ENCODE peak calls at places on chromosomes 5 and 9, in nine cellular contexts. X, N, O, E, T, Q, M, I and R are unnamed samples.

GRCh38 chr5:1931590-1932138 is 48.9 kb upstream of the IRX4 start:
- DNase-seq in X (no peak), N (no peak), O (no peak), E (no peak), T (no peak), Q (peak), M (no peak), I (no peak), R (no peak)

GRCh38 chr5:142846402-142846801 is 76.2 kb downstream of the ARHGAP26 start:
- DNase-seq in X (no peak), N (no peak), O (no peak), E (no peak), T (no peak), Q (no peak), M (no peak), I (no peak), R (no peak)

GRCh38 chr9:34869390-34869789 is 88.7 kb upstream of the PHF24 start:
- DNase-seq in X (peak), N (no peak), O (no peak), E (peak), T (no peak), Q (no peak), M (peak), I (no peak), R (peak)

GRCh38 chr9:116115731-116116353 is 37.7 kb upstream of the PAPPA start:
- DNase-seq in X (no peak), N (no peak), O (no peak), E (peak), T (no peak), Q (no peak), M (no peak), I (no peak), R (no peak)

GRCh38 chr5:151758141-151758429 is 346 bp downstream of the ATOX1 start:
- DNase-seq in X (no peak), N (no peak), O (no peak), E (no peak), T (no peak), Q (no peak), M (no peak), I (peak), R (no peak)

GRCh38 chr5:169283887-169284286 is 17.1 kb downstream of the SLIT3 start:
- DNase-seq in X (no peak), N (no peak), O (no peak), E (no peak), T (no peak), Q (no peak), M (no peak), I (no peak), R (no peak)

GRCh38 chr9:131738293-131738692 is 1.6 kb downstream of the RAPGEF1 start:
- DNase-seq in X (peak), N (no peak), O (no peak), E (no peak), T (no peak), Q (no peak), M (peak), I (no peak), R (no peak)

GRCh38 chr9:18071651-18072060 is 402.3 kb upstream of the ADAMTSL1 start:
- DNase-seq in X (no peak), N (no peak), O (no peak), E (peak), T (no peak), Q (no peak), M (no peak), I (no peak), R (no peak)

GRCh38 chr5:115329475-115329874 is 33.0 kb upstream of the CCDC112 start:
- DNase-seq in X (peak), N (no peak), O (no peak), E (no peak), T (no peak), Q (no peak), M (no peak), I (no peak), R (peak)

GRCh38 chr9:129712595-129713524 is 40.0 kb downstream of the PTGES start:
- DNase-seq in X (no peak), N (peak), O (peak), E (peak), T (peak), Q (peak), M (no peak), I (no peak), R (peak)

GRCh38 chr5:139474815-139475791 is 4.3 kb downstream of the SMIM33 start:
- DNase-seq in X (no peak), N (no peak), O (no peak), E (no peak), T (no peak), Q (no peak), M (no peak), I (no peak), R (peak)

GRCh38 chr5:172188893-172189692 is 1.1 kb upstream of the STK10 start:
- DNase-seq in X (no peak), N (no peak), O (no peak), E (peak), T (peak), Q (peak), M (no peak), I (no peak), R (no peak)

GRCh38 chr5:177421046-177421798 is 5.3 kb upstream of the GRK6 start:
- DNase-seq in X (no peak), N (no peak), O (no peak), E (no peak), T (no peak), Q (no peak), M (no peak), I (no peak), R (no peak)

GRCh38 chr9:37542895-37543294 is 33.3 kb downstream of the FBXO10 start:
- DNase-seq in X (no peak), N (no peak), O (no peak), E (no peak), T (no peak), Q (no peak), M (no peak), I (no peak), R (no peak)

GRCh38 chr9:76900884-76901440 is 5.0 kb downstream of the PRUNE2 start:
- DNase-seq in X (no peak), N (no peak), O (no peak), E (no peak), T (no peak), Q (no peak), M (no peak), I (no peak), R (no peak)
- H3K4me3 ChIP-seq in X (no peak), N (no peak), O (no peak), E (no peak), T (no peak), Q (no peak), M (no peak), I (no peak), R (no peak)

DNA sequence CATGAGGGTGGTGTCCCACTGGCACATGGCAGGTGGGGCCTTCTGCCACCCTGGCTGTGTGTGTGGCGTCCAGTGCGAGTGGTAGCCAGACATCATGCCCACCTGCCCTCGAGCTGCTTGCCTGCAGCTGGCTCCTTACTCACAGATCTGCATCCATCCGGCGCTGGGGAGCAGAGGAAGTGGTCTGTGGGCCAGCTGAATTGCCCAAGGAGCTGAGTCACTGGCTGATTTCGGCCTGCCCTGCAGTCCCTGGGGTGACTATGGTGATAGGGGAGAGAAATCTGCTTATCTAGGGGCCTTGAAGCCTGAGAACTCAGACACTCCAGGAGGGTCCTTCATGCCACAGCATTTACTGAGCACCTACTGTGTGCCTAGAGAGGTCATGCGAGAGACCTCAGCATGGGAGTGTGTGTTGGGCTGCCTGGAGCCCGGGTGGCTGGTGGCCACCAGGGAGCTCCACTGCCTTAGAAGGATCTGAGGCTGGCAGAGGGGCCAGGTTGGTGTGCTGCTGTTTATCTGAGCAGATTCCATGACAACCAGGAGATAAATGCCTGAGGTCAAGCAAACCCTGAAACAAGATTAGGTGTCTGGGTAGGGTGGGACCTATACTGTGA is 57.1 kb downstream of the SLC22A5 start:
- DNase-seq in X (peak), N (peak), O (peak), E (peak), T (no peak), Q (peak), M (peak), I (peak), R (no peak)
- H3K4me3 ChIP-seq in X (peak), N (no peak), O (no peak), E (peak), T (no peak), Q (no peak), M (no peak), I (peak), R (no peak)

DNA sequence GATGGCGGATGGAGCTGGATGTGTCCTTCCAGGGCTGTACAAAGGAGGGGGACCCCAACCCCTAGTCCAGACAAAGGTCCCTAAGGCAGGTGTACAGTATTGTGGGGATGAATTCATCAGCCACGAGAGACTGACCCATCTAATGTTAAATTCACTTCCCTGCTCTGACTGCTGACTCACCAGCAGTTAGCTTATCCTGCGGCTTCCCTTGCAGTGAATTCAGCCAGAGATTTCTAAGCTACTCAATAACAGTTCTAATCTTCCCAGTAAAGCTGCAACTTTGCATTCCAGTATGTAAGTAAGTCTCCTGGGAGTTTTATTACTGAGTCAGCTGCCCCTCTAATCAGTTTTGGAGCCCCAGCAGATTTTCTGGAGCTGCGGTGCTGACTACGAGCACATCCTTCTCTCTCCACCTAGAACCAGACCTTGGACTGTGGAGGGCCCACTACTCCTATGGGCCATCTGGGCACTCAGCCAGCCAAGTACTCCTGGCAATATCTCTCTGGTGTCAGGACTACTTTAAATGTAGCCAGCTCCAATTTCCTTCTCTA is 16.1 kb downstream of the B4GALT1 start:
- DNase-seq in X (no peak), N (peak), O (peak), E (peak), T (no peak), Q (no peak), M (peak), I (no peak), R (peak)
- H3K4me3 ChIP-seq in X (no peak), N (no peak), O (no peak), E (no peak), T (no peak), Q (peak), M (no peak), I (no peak), R (peak)

GRCh38 chr9:136846376-136847064 is 2.7 kb upstream of the PHPT1 start:
- DNase-seq in X (no peak), N (no peak), O (no peak), E (no peak), T (no peak), Q (no peak), M (no peak), I (no peak), R (no peak)
- H3K4me3 ChIP-seq in X (no peak), N (peak), O (no peak), E (no peak), T (peak), Q (no peak), M (no peak), I (no peak), R (peak)

GRCh38 chr9:30536494-30536893 is 1847.9 kb upstream of the ACO1 start:
- DNase-seq in X (no peak), N (no peak), O (no peak), E (no peak), T (no peak), Q (no peak), M (no peak), I (no peak), R (no peak)
- H3K4me3 ChIP-seq in X (no peak), N (no peak), O (no peak), E (no peak), T (no peak), Q (no peak), M (no peak), I (no peak), R (no peak)

DNA sequence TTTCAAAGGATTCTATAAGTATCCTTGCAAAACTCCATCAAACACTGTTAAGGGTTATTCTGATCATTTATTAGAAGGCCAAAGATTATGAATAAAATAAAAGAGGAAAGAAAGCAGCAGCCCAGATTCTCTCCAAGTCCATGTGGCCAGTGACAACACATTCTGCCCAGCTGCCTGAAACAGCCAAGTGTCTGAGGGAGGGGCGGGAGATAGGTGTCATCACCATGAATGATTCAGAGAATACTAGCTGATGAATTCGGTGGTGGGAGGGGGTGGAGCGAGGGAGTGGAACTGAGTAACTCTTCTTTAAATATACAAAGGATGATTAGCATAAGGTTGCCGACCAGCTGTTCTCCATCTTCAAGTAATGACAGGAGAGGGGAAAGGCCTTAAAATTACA is 21.2 kb downstream of the NREP start:
- DNase-seq in X (no peak), N (no peak), O (peak), E (peak), T (no peak), Q (no peak), M (no peak), I (no peak), R (peak)
- H3K4me3 ChIP-seq in X (no peak), N (no peak), O (no peak), E (no peak), T (no peak), Q (peak), M (no peak), I (no peak), R (no peak)

DNA sequence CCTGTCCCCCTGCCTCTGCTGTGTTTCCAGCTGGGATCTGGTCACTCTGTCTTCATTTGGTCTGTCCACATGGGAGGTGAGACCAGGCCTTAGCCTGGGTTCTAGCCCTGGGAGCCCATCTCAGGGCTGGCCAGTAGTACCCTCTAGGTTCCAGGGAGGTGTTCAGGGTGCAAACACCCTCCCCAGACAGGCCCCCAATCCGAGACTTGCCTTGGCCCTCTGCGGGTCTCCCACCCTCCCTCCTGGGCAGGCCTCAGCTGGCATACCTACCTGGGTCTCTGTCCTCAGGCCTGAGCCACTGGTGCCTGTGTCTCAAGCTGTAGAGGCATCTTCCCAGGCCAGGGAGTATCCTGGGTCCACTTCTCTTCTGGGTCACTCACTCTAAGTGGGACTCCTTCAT is 925 bp upstream of the SAPCD2 start:
- DNase-seq in X (no peak), N (no peak), O (no peak), E (no peak), T (no peak), Q (peak), M (no peak), I (no peak), R (no peak)
- H3K4me3 ChIP-seq in X (peak), N (no peak), O (peak), E (no peak), T (no peak), Q (peak), M (no peak), I (peak), R (peak)